ENCODE peak calls at places on chromosomes 13 and 19, in five cellular contexts. Z, D, O, H and E are unnamed samples. For H3K4me1, the result is how much of the 10 kb centered on the place peaks cover.

GRCh38 chr19:10713317-10713716 is 4.6 kb upstream of the DNM2 start:
- DNase-seq in Z (no peak), D (no peak), O (no peak), H (peak), E (no peak)

GRCh38 chr19:45568732-45569131 is 15.9 kb downstream of the OPA3 start:
- DNase-seq in Z (no peak), D (no peak), O (peak), H (no peak), E (no peak)

GRCh38 chr13:74131206-74131605 is 3.0 kb downstream of the KLF12 start:
- DNase-seq in Z (no peak), D (no peak), O (no peak), H (no peak), E (no peak)

GRCh38 chr19:33377586-33378475 is 4.3 kb downstream of the CEBPG start:
- DNase-seq in Z (no peak), D (peak), O (no peak), H (no peak), E (no peak)

GRCh38 chr13:59352600-59352999 is 811.1 kb downstream of the DIAPH3 start:
- DNase-seq in Z (no peak), D (no peak), O (no peak), H (no peak), E (no peak)

GRCh38 chr13:51562011-51562671 is 22.1 kb upstream of the WDFY2 start:
- DNase-seq in Z (no peak), D (no peak), O (no peak), H (no peak), E (no peak)

GRCh38 chr13:83995930-83996329 is 113.7 kb upstream of the SLITRK1 start:
- DNase-seq in Z (no peak), D (no peak), O (no peak), H (no peak), E (no peak)

GRCh38 chr19:34034318-34034846 is 137.9 kb upstream of the LSM14A start:
- DNase-seq in Z (no peak), D (no peak), O (no peak), H (no peak), E (no peak)

GRCh38 chr19:45153339-45154063 is 7.3 kb downstream of the NKPD1 start:
- DNase-seq in Z (peak), D (peak), O (no peak), H (peak), E (peak)

GRCh38 chr13:110716235-110716505 is 2.7 kb downstream of the ING1 start:
- DNase-seq in Z (peak), D (no peak), O (no peak), H (peak), E (peak)

GRCh38 chr19:49676136-49676689 is 858 bp upstream of the PRMT1 start:
- DNase-seq in Z (peak), D (peak), O (peak), H (peak), E (peak)

GRCh38 chr13:21576424-21576823 is 27.5 kb downstream of the MICU2 start:
- DNase-seq in Z (no peak), D (no peak), O (no peak), H (no peak), E (no peak)

GRCh38 chr19:48484931-48485612 is 15.9 kb downstream of the CYTH2 start:
- DNase-seq in Z (no peak), D (no peak), O (no peak), H (no peak), E (no peak)

GRCh38 chr13:25816239-25816638 is 235.6 kb downstream of the SHISA2 start:
- DNase-seq in Z (no peak), D (no peak), O (no peak), H (no peak), E (no peak)

DNA sequence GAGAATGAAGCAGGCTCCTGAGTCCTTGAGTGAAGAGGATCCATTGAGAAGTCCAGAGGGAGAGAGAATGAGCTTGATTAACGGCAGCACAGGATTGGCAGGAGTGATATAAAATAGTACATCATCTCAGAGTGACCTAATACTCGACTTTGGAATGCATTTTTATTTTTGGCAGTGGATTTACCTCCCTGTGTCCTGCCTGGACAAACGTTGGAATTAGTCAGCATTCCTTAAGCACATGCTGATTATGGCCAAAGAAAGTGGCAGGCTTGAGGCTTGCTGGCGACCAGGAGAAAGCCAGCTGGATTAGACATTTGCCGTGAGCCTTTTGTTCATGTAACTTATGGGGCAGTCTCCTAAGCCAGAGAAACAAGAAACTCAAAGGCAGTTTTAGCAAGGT is 22.9 kb downstream of the LRCH1 start:
- DNase-seq in Z (no peak), D (no peak), O (no peak), H (no peak), E (no peak)
- H3K4me1 ChIP-seq in Z (half or more), D (under half), O (under half), H (under half), E (under half)

GRCh38 chr13:32535748-32536147 is 2.8 kb downstream of the N4BP2L2 start:
- DNase-seq in Z (no peak), D (no peak), O (no peak), H (no peak), E (no peak)

GRCh38 chr13:32538234-32538620 is 368 bp downstream of the N4BP2L2 start:
- DNase-seq in Z (peak), D (no peak), O (no peak), H (no peak), E (no peak)

GRCh38 chr13:32537580-32538233 is 888 bp downstream of the N4BP2L2 start:
- DNase-seq in Z (peak), D (peak), O (peak), H (peak), E (no peak)

GRCh38 chr13:32538621-32539246 is at the start of gene N4BP2L2:
- DNase-seq in Z (peak), D (peak), O (peak), H (peak), E (peak)

DNA sequence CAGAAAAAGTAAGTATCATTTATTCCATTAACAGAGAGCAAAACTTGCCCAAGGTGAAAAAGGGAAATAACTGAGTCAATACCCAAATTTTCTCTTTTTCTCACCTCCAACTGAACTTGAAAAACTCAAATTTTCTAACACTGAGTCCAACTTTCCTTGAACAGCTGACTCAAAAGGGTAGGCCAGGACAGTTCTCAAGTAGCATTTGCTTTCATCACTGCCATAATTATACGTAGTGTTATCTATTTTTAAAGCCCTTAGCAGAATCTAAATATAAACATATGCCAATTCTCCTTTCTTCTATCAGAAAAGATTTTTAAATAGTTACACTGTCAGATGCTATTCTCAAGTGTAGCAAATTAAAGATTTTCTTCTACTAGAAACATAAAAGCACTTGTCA is 3.5 kb downstream of the N4BP2L2 start:
- DNase-seq in Z (no peak), D (no peak), O (no peak), H (no peak), E (no peak)
- H3K4me1 ChIP-seq in Z (half or more), D (under half), O (under half), H (under half), E (half or more)

GRCh38 chr19:14517446-14517839 is 754 bp downstream of the DNAJB1 start:
- DNase-seq in Z (no peak), D (no peak), O (no peak), H (no peak), E (no peak)

GRCh38 chr19:14519245-14519859 is 1.2 kb upstream of the DNAJB1 start:
- DNase-seq in Z (no peak), D (no peak), O (no peak), H (no peak), E (no peak)

GRCh38 chr19:14516746-14517438 is 1.3 kb downstream of the DNAJB1 start:
- DNase-seq in Z (no peak), D (no peak), O (no peak), H (peak), E (no peak)

GRCh38 chr19:14516048-14516534 is 2.1 kb downstream of the DNAJB1 start:
- DNase-seq in Z (no peak), D (peak), O (no peak), H (peak), E (no peak)

GRCh38 chr19:14517840-14518505 is at the start of gene DNAJB1:
- DNase-seq in Z (peak), D (peak), O (peak), H (peak), E (peak)
- H3K4me1 ChIP-seq in Z (under half), D (under half), O (under half), H (under half), E (half or more)

DNA sequence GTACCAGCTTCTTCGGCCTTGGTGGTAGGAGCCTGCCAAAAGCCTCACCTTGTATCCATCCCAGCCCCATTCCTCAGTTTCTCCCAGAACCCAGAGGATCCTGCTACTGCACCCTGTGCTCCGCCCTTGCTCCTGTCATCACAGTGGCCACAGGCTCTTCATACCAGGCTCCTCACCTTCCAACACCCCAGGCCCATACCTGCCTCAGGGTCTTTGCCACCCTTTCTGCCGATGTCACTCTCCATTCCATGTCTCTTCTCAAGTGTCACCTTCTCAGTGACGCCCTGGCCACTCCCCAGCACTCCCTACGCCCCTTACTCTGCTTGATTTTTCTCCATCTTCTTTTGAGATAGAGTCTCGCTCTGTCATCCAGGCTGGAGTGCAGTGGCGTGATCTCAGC is 2.0 kb upstream of the SRRM5 start:
- DNase-seq in Z (no peak), D (no peak), O (no peak), H (no peak), E (no peak)
- H3K4me1 ChIP-seq in Z (under half), D (under half), O (under half), H (under half), E (under half)

DNA sequence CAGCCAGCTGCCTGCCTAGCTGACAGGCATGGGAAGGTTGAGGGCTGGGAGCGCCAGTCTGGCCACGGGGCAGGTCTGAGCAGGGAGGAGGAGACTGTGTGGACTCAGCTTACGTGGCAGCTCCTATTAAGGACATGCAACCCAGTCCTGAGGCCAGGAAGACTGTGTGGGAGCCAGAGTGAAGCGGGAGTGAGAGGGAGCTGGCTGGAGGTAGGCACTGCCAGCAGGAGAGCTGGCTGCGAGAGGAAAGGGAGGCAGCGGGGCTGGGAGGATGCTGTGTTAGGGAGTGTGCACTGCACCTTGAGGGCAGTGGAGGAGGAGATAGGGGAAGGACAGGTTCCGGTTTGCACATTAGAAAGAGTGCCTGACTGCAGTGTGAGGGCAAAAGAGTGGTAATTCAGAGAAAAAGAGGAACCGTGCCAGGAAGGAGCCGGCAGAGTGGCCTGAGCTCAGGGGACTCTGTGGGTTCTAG is 99.2 kb downstream of the SLC7A1 start:
- DNase-seq in Z (peak), D (peak), O (no peak), H (no peak), E (no peak)
- H3K4me1 ChIP-seq in Z (under half), D (under half), O (under half), H (under half), E (under half)

DNA sequence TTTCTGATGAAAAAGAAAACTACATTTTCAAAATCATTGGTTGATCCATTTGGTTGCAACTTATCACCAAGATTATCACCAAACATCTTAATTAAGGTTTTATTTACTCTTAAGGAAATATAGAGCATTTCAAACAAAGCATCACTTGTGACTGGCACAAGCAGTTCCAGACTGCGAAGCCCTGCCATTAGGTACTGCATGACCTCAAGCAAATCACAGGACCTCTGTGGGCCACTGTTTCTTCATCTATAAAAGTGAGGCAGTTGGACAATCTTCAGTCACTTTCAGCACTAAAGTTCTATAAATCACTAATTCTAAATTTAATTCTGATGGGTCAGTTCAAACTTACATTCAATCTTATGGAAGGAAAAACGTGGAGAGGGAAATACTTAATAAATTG is 2.0 kb downstream of the ELF1 start:
- DNase-seq in Z (no peak), D (no peak), O (no peak), H (no peak), E (peak)
- H3K4me1 ChIP-seq in Z (half or more), D (under half), O (under half), H (under half), E (under half)

GRCh38 chr13:99299545-99300341 is 7.5 kb downstream of the GPR183 start:
- DNase-seq in Z (no peak), D (peak), O (no peak), H (no peak), E (no peak)

GRCh38 chr13:99296270-99296865 is 10.8 kb downstream of the GPR183 start:
- DNase-seq in Z (no peak), D (no peak), O (no peak), H (no peak), E (no peak)

GRCh38 chr13:99298056-99298455 is 9.1 kb downstream of the GPR183 start:
- DNase-seq in Z (no peak), D (no peak), O (no peak), H (no peak), E (no peak)

GRCh38 chr13:99295488-99296252 is 11.5 kb downstream of the GPR183 start:
- DNase-seq in Z (no peak), D (no peak), O (no peak), H (no peak), E (no peak)

GRCh38 chr13:99297330-99297729 is 9.9 kb downstream of the GPR183 start:
- DNase-seq in Z (no peak), D (no peak), O (no peak), H (no peak), E (no peak)
- H3K4me1 ChIP-seq in Z (under half), D (under half), O (under half), H (under half), E (half or more)

DNA sequence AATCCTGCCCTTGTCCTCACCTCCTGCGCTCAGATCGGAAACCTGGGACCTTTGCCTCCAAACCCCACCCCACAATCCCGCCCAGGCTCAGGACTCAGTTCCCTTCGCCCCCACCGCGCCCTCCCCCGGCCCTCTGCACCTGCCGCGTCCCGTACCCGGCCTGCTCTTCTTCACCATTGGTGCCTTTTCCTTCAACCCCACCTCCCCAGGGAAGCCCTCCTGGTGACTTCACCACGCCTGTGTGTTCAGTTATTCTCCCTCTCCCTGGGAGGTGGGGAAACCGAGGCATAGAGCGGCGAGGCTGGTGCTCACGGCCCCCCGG is 19.3 kb upstream of the TCF3 start:
- DNase-seq in Z (no peak), D (no peak), O (no peak), H (no peak), E (no peak)
- H3K4me1 ChIP-seq in Z (under half), D (under half), O (under half), H (under half), E (under half)

GRCh38 chr19:8336072-8336569 is 6.9 kb downstream of the KANK3 start:
- DNase-seq in Z (no peak), D (peak), O (no peak), H (no peak), E (no peak)
- H3K4me1 ChIP-seq in Z (half or more), D (under half), O (under half), H (under half), E (under half)

DNA sequence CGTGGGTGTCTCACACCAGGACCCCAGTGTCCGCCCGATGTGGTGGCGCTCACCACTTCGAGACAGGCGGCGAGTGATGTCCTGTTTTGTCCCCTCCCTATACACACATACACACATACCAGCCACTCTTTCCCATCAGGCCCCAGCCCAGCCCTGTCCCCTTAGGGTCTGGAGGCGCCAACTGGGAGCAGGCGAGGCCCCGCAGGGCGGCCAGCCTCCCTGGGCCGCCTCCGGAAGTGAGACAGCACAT is 38.1 kb upstream of the NANOS3 start:
- DNase-seq in Z (peak), D (peak), O (no peak), H (no peak), E (no peak)
- H3K4me1 ChIP-seq in Z (half or more), D (under half), O (under half), H (under half), E (half or more)